ENCODE peak calls at places on chromosomes 4 and X, in seven cellular contexts. N is HCT116, H is AG08396, F is ascending aorta, L is cardiac fibroblast, Y is pancreas, P is foreskin fibroblast. O is an unnamed sample.

GRCh38 chr4:751676-752075 is 46.0 kb downstream of the PCGF3 start:
- DNase-seq in F (no peak), P (no peak), N (no peak), L (no peak), H (no peak), Y (no peak), O (peak; percentile 54)

GRCh38 chr4:108080752-108081151 is 88.0 kb downstream of the LEF1 start:
- DNase-seq in L (no peak), P (no peak), Y (no peak), N (no peak), H (no peak), F (no peak), O (no peak)

GRCh38 chr4:71614626-71615025 is 169.3 kb downstream of the GC start:
- DNase-seq in F (no peak), P (no peak), Y (no peak), N (no peak), H (no peak), L (no peak), O (no peak)

GRCh38 chr4:53629296-53629695 is 38.0 kb upstream of the LNX1 start:
- DNase-seq in H (no peak), F (no peak), L (no peak), N (no peak), P (no peak), Y (no peak), O (no peak)

GRCh38 chrX:103953353-103953752 is 9.1 kb upstream of the TMSB15B start:
- DNase-seq in F (no peak), L (no peak), N (no peak), H (no peak), Y (no peak), P (no peak), O (no peak)

GRCh38 chrX:51608766-51609165 is 9.9 kb downstream of the CENPVL3 start:
- DNase-seq in Y (no peak), H (no peak), L (no peak), P (peak; percentile 18), F (no peak), N (no peak), O (peak; percentile 76)

GRCh38 chrX:47863187-47863586 is 26.5 kb downstream of the ZNF81 start:
- DNase-seq in L (peak; percentile 14), H (no peak), P (peak; percentile 3), F (no peak), Y (peak; percentile 44), N (no peak), O (no peak)

GRCh38 chr4:2794707-2795557 is 2.0 kb downstream of the SH3BP2 start:
- DNase-seq in F (peak; percentile 17), L (peak; percentile 90), P (peak; percentile 93), Y (peak; percentile 44), H (no peak), N (no peak), O (peak; percentile 73)

GRCh38 chr4:181685911-181686310 is 557.3 kb upstream of the TENM3 start:
- DNase-seq in L (peak; percentile 73), N (no peak), Y (no peak), H (peak; percentile 17), F (no peak), P (peak; percentile 70), O (peak; percentile 97)

GRCh38 chr4:168923526-168924194 is 86.4 kb downstream of the CBR4 start:
- DNase-seq in P (peak; percentile 88), F (no peak), N (peak; percentile 61), L (peak; percentile 88), Y (peak; percentile 35), H (peak; percentile 65), O (peak; percentile 86)

GRCh38 chr4:107837298-107837697 is 12.6 kb downstream of the SGMS2 start:
- DNase-seq in Y (no peak), H (no peak), P (no peak), N (no peak), F (no peak), L (no peak), O (no peak)

GRCh38 chrX:109472939-109473713 is 8.8 kb downstream of the GUCY2F start:
- DNase-seq in Y (no peak), L (peak; percentile 38), H (peak; percentile 5), F (no peak), P (peak; percentile 81), N (peak; percentile 27), O (peak; percentile 64)

GRCh38 chr4:724131-724530 is 18.5 kb downstream of the PCGF3 start:
- DNase-seq in Y (peak; percentile 16), P (no peak), H (no peak), F (no peak), N (no peak), L (no peak), O (no peak)

GRCh38 chr4:53656421-53656981 is 65.2 kb upstream of the LNX1 start:
- DNase-seq in Y (no peak), L (peak; percentile 80), N (no peak), F (no peak), P (peak; percentile 87), H (peak; percentile 58), O (peak; percentile 82)

GRCh38 chr4:27775156-27775555 is 914.5 kb downstream of the STIM2 start:
- DNase-seq in F (no peak), Y (no peak), P (no peak), L (no peak), H (no peak), N (no peak), O (no peak)

GRCh38 chr4:128286474-128287158 is 997 bp downstream of the PGRMC2 start:
- DNase-seq in F (no peak), H (peak; percentile 38), L (peak; percentile 58), N (peak; percentile 22), Y (no peak), P (peak; percentile 52), O (peak; percentile 48)

GRCh38 chr4:39464886-39465501 is 6.1 kb downstream of the LIAS start:
- DNase-seq in L (peak; percentile 83), N (peak; percentile 38), P (peak; percentile 84), H (peak; percentile 73), F (no peak), Y (no peak), O (peak; percentile 93)

GRCh38 chr4:68859655-68860054 is 43.9 kb downstream of the UGT2B10 start:
- DNase-seq in P (no peak), H (no peak), Y (no peak), L (no peak), N (no peak), F (no peak), O (no peak)

GRCh38 chr4:26873391-26874026 is 12.9 kb downstream of the STIM2 start:
- DNase-seq in N (no peak), L (no peak), H (no peak), Y (no peak), P (no peak), F (peak; percentile 14), O (no peak)